ENCODE peak calls at places on chromosome 10, in five cellular contexts. B, D, H, W and T are unnamed samples.

GRCh38 chr10:61793760-61794713 is 107.5 kb upstream of the ARID5B start:
- DNase-seq in B (peak), D (no peak), H (no peak), W (peak), T (no peak)

GRCh38 chr10:6297522-6297921 is 94.8 kb downstream of the PFKFB3 start:
- DNase-seq in B (no peak), D (no peak), H (no peak), W (no peak), T (no peak)

GRCh38 chr10:100811752-100812750 is 66.7 kb downstream of the PAX2 start:
- DNase-seq in B (no peak), D (no peak), H (no peak), W (no peak), T (no peak)

GRCh38 chr10:29877798-29878491 is 181.4 kb downstream of the JCAD start:
- DNase-seq in B (no peak), D (no peak), H (peak), W (no peak), T (no peak)

GRCh38 chr10:117418121-117418520 is 42.9 kb upstream of the PDZD8 start:
- DNase-seq in B (peak), D (peak), H (no peak), W (no peak), T (no peak)

GRCh38 chr10:72697711-72698110 is 5.8 kb downstream of the MCU start:
- DNase-seq in B (no peak), D (no peak), H (no peak), W (peak), T (no peak)

GRCh38 chr10:33214174-33214573 is 120.3 kb downstream of the NRP1 start:
- DNase-seq in B (no peak), D (no peak), H (no peak), W (no peak), T (no peak)

GRCh38 chr10:7006614-7007013 is 404.2 kb downstream of the SFMBT2 start:
- DNase-seq in B (no peak), D (no peak), H (no peak), W (no peak), T (no peak)

GRCh38 chr10:3748484-3748883 is 36.5 kb downstream of the KLF6 start:
- DNase-seq in B (no peak), D (no peak), H (no peak), W (no peak), T (no peak)

GRCh38 chr10:12181065-12181775 is 14.5 kb downstream of the NUDT5 start:
- DNase-seq in B (peak), D (no peak), H (no peak), W (no peak), T (no peak)

GRCh38 chr10:123007558-123008378 is 827 bp downstream of the IKZF5 start:
- DNase-seq in B (peak), D (peak), H (peak), W (peak), T (peak)

GRCh38 chr10:55280696-55281095 is 479.7 kb upstream of the PCDH15 start:
- DNase-seq in B (no peak), D (no peak), H (no peak), W (no peak), T (no peak)

GRCh38 chr10:93591065-93591808 is 9.8 kb downstream of the RBP4 start:
- DNase-seq in B (peak), D (no peak), H (no peak), W (no peak), T (no peak)

GRCh38 chr10:82194419-82194818 is 319.4 kb downstream of the NRG3 start:
- DNase-seq in B (no peak), D (no peak), H (no peak), W (no peak), T (no peak)

GRCh38 chr10:106938448-106939014 is 226.0 kb downstream of the SORCS1 start:
- DNase-seq in B (no peak), D (no peak), H (no peak), W (no peak), T (no peak)

GRCh38 chr10:104300736-104301292 is 31.8 kb downstream of the GSTO2 start:
- DNase-seq in B (peak), D (no peak), H (peak), W (peak), T (peak)

GRCh38 chr10:13820591-13821377 is 234.0 kb downstream of the PRPF18 start:
- DNase-seq in B (no peak), D (no peak), H (no peak), W (no peak), T (no peak)

GRCh38 chr10:18594574-18595156 is 56.7 kb downstream of the NSUN6 start:
- DNase-seq in B (peak), D (no peak), H (no peak), W (no peak), T (no peak)

GRCh38 chr10:95628786-95629185 is 27.7 kb downstream of the ALDH18A1 start:
- DNase-seq in B (no peak), D (peak), H (no peak), W (peak), T (no peak)

GRCh38 chr10:78283069-78283682 is 249.5 kb downstream of the RPS24 start:
- DNase-seq in B (no peak), D (no peak), H (no peak), W (no peak), T (no peak)

GRCh38 chr10:71572962-71573361 is 146.6 kb downstream of the C10orf105 start:
- DNase-seq in B (no peak), D (no peak), H (no peak), W (no peak), T (no peak)

GRCh38 chr10:100562008-100562672 is 26.4 kb downstream of the HIF1AN start:
- DNase-seq in B (peak), D (no peak), H (no peak), W (peak), T (no peak)

GRCh38 chr10:110864662-110865140 is 7.0 kb upstream of the PDCD4 start:
- DNase-seq in B (no peak), D (no peak), H (no peak), W (no peak), T (no peak)

GRCh38 chr10:120978589-120979252 is 127.6 kb downstream of the WDR11 start:
- DNase-seq in B (peak), D (no peak), H (no peak), W (peak), T (peak)

GRCh38 chr10:120977892-120978291 is 126.7 kb downstream of the WDR11 start:
- DNase-seq in B (no peak), D (no peak), H (no peak), W (no peak), T (no peak)

GRCh38 chr10:120981601-120982381 is 130.6 kb downstream of the WDR11 start:
- DNase-seq in B (no peak), D (no peak), H (no peak), W (no peak), T (no peak)

GRCh38 chr10:120980316-120980975 is 129.3 kb downstream of the WDR11 start:
- DNase-seq in B (no peak), D (no peak), H (no peak), W (no peak), T (no peak)

GRCh38 chr10:120979435-120980315 is 128.5 kb downstream of the WDR11 start:
- DNase-seq in B (no peak), D (no peak), H (no peak), W (no peak), T (no peak)
- H3K4me3 ChIP-seq in B (no peak), D (no peak), H (peak), W (no peak), T (no peak)

GRCh38 chr10:4770766-4771553 is 55.0 kb upstream of the AKR1E2 start:
- DNase-seq in B (peak), D (peak), H (no peak), W (peak), T (peak)
- TF ChIP-seq CTCF in B (peak), D (peak), H (peak), W (peak), T (peak)

GRCh38 chr10:69319911-69320316 is 41.6 kb downstream of the HK1 start:
- DNase-seq in B (peak), D (no peak), H (no peak), W (no peak), T (no peak)
- H3K4me3 ChIP-seq in B (peak), D (peak), H (peak), W (peak), T (peak)

GRCh38 chr10:97686301-97686961 is 610 bp downstream of the AVPI1 start:
- DNase-seq in B (no peak), D (no peak), H (no peak), W (no peak), T (no peak)

GRCh38 chr10:97687785-97688781 is 1.0 kb upstream of the AVPI1 start:
- DNase-seq in B (peak), D (no peak), H (no peak), W (peak), T (peak)

GRCh38 chr10:97689637-97690036 is 2.6 kb upstream of the AVPI1 start:
- DNase-seq in B (peak), D (peak), H (no peak), W (peak), T (peak)

GRCh38 chr10:97686962-97687784 is at the start of gene AVPI1:
- DNase-seq in B (peak), D (peak), H (peak), W (peak), T (peak)

GRCh38 chr10:97690138-97690537 is 3.1 kb upstream of the AVPI1 start:
- DNase-seq in B (no peak), D (no peak), H (no peak), W (no peak), T (no peak)
- TF ChIP-seq CTCF in B (no peak), D (no peak), H (no peak), W (no peak), T (no peak)